ENCODE peak calls at places on chromosomes 7 and 10, in ten cellular contexts. R, E, K, G, J, C, B, N, L and D are unnamed samples.

GRCh38 chr7:11079907-11080306 is 106.2 kb downstream of the PHF14 start:
- DNase-seq in R (no peak), E (no peak), K (no peak), G (no peak), J (no peak), C (no peak), B (no peak), N (no peak), L (no peak), D (no peak)

GRCh38 chr7:39465055-39465929 is 100.9 kb upstream of the YAE1 start:
- DNase-seq in R (peak; percentile 67), E (peak; percentile 78), K (no peak), G (peak; percentile 9), J (peak; percentile 57), C (no peak), B (peak; percentile 36), N (no peak), L (peak; percentile 23), D (peak; percentile 25)

GRCh38 chr10:124035306-124035927 is 58.0 kb downstream of the CHST15 start:
- DNase-seq in R (no peak), E (no peak), K (no peak), G (no peak), J (no peak), C (peak; percentile 17), B (no peak), N (no peak), L (no peak), D (no peak)

GRCh38 chr7:150986099-150986512 is 4.7 kb upstream of the NOS3 start:
- DNase-seq in R (peak; percentile 17), E (peak; percentile 58), K (peak; percentile 48), G (peak; percentile 43), J (peak; percentile 77), C (no peak), B (no peak), N (no peak), L (peak; percentile 43), D (no peak)

GRCh38 chr7:157568785-157569584 is 232.2 kb downstream of the DNAJB6 start:
- DNase-seq in R (peak; percentile 4), E (peak; percentile 39), K (peak; percentile 80), G (peak; percentile 34), J (peak; percentile 58), C (peak; percentile 78), B (peak; percentile 36), N (peak; percentile 18), L (no peak), D (no peak)

GRCh38 chr10:112115781-112116385 is 67.7 kb downstream of the GPAM start:
- DNase-seq in R (peak; percentile 7), E (peak; percentile 12), K (no peak), G (peak; percentile 13), J (peak; percentile 38), C (no peak), B (no peak), N (peak; percentile 27), L (no peak), D (no peak)

GRCh38 chr7:105910172-105910571 is 33.8 kb upstream of the ATXN7L1 start:
- DNase-seq in R (no peak), E (no peak), K (no peak), G (no peak), J (no peak), C (no peak), B (no peak), N (no peak), L (no peak), D (no peak)

GRCh38 chr7:114488696-114489095 is 74.1 kb downstream of the FOXP2 start:
- DNase-seq in R (no peak), E (no peak), K (no peak), G (no peak), J (no peak), C (no peak), B (no peak), N (no peak), L (no peak), D (no peak)

GRCh38 chr7:2417981-2418481 is 14.6 kb downstream of the CHST12 start:
- DNase-seq in R (peak; percentile 36), E (no peak), K (peak; percentile 82), G (peak; percentile 32), J (peak; percentile 15), C (no peak), B (no peak), N (peak; percentile 36), L (no peak), D (peak; percentile 37)

GRCh38 chr7:119572541-119572940 is 700.4 kb upstream of the KCND2 start:
- DNase-seq in R (no peak), E (no peak), K (no peak), G (no peak), J (no peak), C (peak; percentile 67), B (no peak), N (no peak), L (no peak), D (no peak)

GRCh38 chr10:23291551-23292334 is 52.9 kb downstream of the C10orf67 start:
- DNase-seq in R (no peak), E (no peak), K (no peak), G (no peak), J (no peak), C (no peak), B (peak; percentile 47), N (no peak), L (no peak), D (no peak)

GRCh38 chr7:114789942-114790341 is 132.0 kb upstream of the MDFIC start:
- DNase-seq in R (peak; percentile 55), E (peak; percentile 77), K (no peak), G (no peak), J (no peak), C (no peak), B (no peak), N (no peak), L (no peak), D (peak; percentile 3)

GRCh38 chr10:22158426-22158825 is 59.4 kb downstream of the EBLN1 start:
- DNase-seq in R (peak; percentile 79), E (peak; percentile 21), K (no peak), G (no peak), J (no peak), C (no peak), B (no peak), N (no peak), L (no peak), D (no peak)